ENCODE peak calls at places on chromosomes 3 and 15, in six cellular contexts. A, M, R, J, K and D are unnamed samples.

GRCh38 chr15:63374686-63375520 is 6.7 kb downstream of the CA12 start:
- DNase-seq in A (no peak), M (no peak), R (peak; percentile 63), J (peak; percentile 57), K (no peak), D (peak; percentile 83)

GRCh38 chr3:53554559-53555511 is 60.4 kb downstream of the CACNA1D start:
- DNase-seq in A (no peak), M (no peak), R (no peak), J (no peak), K (no peak), D (no peak)

GRCh38 chr3:141941093-141941492 is 64.7 kb downstream of the ATP1B3 start:
- DNase-seq in A (peak; percentile 40), M (peak; percentile 50), R (no peak), J (no peak), K (no peak), D (no peak)

GRCh38 chr3:72318504-72319201 is 529.6 kb downstream of the SHQ1 start:
- DNase-seq in A (no peak), M (no peak), R (no peak), J (no peak), K (peak; percentile 12), D (no peak)

GRCh38 chr3:195150194-195151118 is 120.5 kb downstream of the XXYLT1 start:
- DNase-seq in A (peak; percentile 93), M (peak; percentile 38), R (no peak), J (no peak), K (no peak), D (no peak)

GRCh38 chr15:37133619-37134018 is 33.3 kb upstream of the MEIS2 start:
- DNase-seq in A (no peak), M (no peak), R (peak; percentile 21), J (no peak), K (no peak), D (no peak)

GRCh38 chr3:186057594-186057993 is 51.3 kb downstream of the ETV5 start:
- DNase-seq in A (no peak), M (no peak), R (peak; percentile 6), J (no peak), K (no peak), D (no peak)

GRCh38 chr3:59994720-59995304 is 945.0 kb upstream of the CFAP20DC start:
- DNase-seq in A (no peak), M (no peak), R (no peak), J (no peak), K (no peak), D (no peak)

GRCh38 chr3:179324270-179324754 is 1.5 kb downstream of the ZNF639 start:
- DNase-seq in A (no peak), M (peak; percentile 30), R (no peak), J (no peak), K (no peak), D (no peak)

GRCh38 chr3:50930371-50931208 is 255.9 kb downstream of the DOCK3 start:
- DNase-seq in A (no peak), M (no peak), R (no peak), J (no peak), K (no peak), D (no peak)

GRCh38 chr15:80423215-80423614 is 19.0 kb downstream of the ARNT2 start:
- DNase-seq in A (no peak), M (no peak), R (no peak), J (no peak), K (no peak), D (no peak)

GRCh38 chr3:67109651-67110204 is 111.6 kb downstream of the KBTBD8 start:
- DNase-seq in A (peak; percentile 58), M (peak; percentile 2), R (peak; percentile 42), J (no peak), K (peak; percentile 46), D (no peak)

GRCh38 chr3:127017781-127018180 is 34.9 kb downstream of the PLXNA1 start:
- DNase-seq in A (no peak), M (no peak), R (no peak), J (no peak), K (no peak), D (no peak)

GRCh38 chr3:143066033-143066432 is 53.5 kb upstream of the CHST2 start:
- DNase-seq in A (no peak), M (no peak), R (no peak), J (no peak), K (no peak), D (no peak)

GRCh38 chr15:29122506-29122905 is 147.1 kb downstream of the NSMCE3 start:
- DNase-seq in A (no peak), M (no peak), R (no peak), J (no peak), K (no peak), D (no peak)

GRCh38 chr15:101118116-101118515 is 133.7 kb downstream of the CHSY1 start:
- DNase-seq in A (no peak), M (no peak), R (no peak), J (no peak), K (no peak), D (no peak)

GRCh38 chr3:59456852-59457485 is 407.1 kb upstream of the CFAP20DC start:
- DNase-seq in A (no peak), M (no peak), R (no peak), J (no peak), K (no peak), D (no peak)

GRCh38 chr3:142999881-143000280 is 1.5 kb upstream of the U2SURP start:
- DNase-seq in A (no peak), M (no peak), R (no peak), J (no peak), K (no peak), D (no peak)

GRCh38 chr3:169940486-169941181 is 26.0 kb upstream of the SEC62 start:
- DNase-seq in A (no peak), M (no peak), R (no peak), J (no peak), K (no peak), D (no peak)

GRCh38 chr3:69855436-69856162 is 116.3 kb downstream of the MITF start:
- DNase-seq in A (no peak), M (peak; percentile 41), R (peak; percentile 53), J (no peak), K (no peak), D (no peak)

GRCh38 chr3:6250167-6250566 is 610.7 kb upstream of the GRM7 start:
- DNase-seq in A (no peak), M (no peak), R (no peak), J (no peak), K (no peak), D (no peak)

GRCh38 chr3:46934067-46934466 is 42.5 kb downstream of the CCDC12 start:
- DNase-seq in A (peak; percentile 66), M (peak; percentile 41), R (no peak), J (no peak), K (no peak), D (no peak)

GRCh38 chr3:156787015-156787414 is 39.1 kb upstream of the LEKR1 start:
- DNase-seq in A (no peak), M (no peak), R (no peak), J (no peak), K (no peak), D (no peak)

GRCh38 chr3:161221881-161222600 is 930 bp downstream of the NMD3 start:
- DNase-seq in A (no peak), M (peak; percentile 37), R (peak; percentile 21), J (peak; percentile 24), K (no peak), D (no peak)

GRCh38 chr3:14411988-14412387 is 9.6 kb downstream of the SLC6A6 start:
- DNase-seq in A (no peak), M (no peak), R (peak; percentile 59), J (no peak), K (no peak), D (no peak)

GRCh38 chr3:14410106-14410500 is 7.7 kb downstream of the SLC6A6 start:
- DNase-seq in A (no peak), M (no peak), R (no peak), J (no peak), K (no peak), D (no peak)

GRCh38 chr3:14410501-14411165 is 8.2 kb downstream of the SLC6A6 start:
- DNase-seq in A (no peak), M (no peak), R (peak; percentile 98), J (no peak), K (peak; percentile 18), D (no peak)

GRCh38 chr3:14412831-14413380 is 10.5 kb downstream of the SLC6A6 start:
- DNase-seq in A (no peak), M (peak; percentile 69), R (no peak), J (no peak), K (no peak), D (no peak)

DNA sequence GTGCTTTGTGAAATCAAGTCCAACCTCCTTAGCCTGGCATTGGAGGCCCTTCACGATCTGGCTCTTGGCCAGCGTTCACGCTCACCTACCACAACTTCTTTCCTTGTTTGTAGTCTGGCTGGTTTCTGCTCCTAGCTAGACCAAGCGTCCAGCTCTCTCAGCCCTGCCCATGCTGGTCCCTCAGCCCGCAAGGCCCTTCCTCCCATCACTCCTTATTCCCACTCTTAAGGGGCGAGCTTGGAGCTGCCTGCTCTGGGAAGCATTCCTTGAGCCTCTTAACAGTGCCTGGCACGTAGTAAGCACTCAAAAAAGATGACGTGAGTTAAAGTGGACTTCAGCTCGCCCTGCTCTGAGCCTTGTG is 8.7 kb downstream of the SLC6A6 start:
- DNase-seq in A (no peak), M (no peak), R (peak; percentile 75), J (no peak), K (no peak), D (no peak)
- TF ChIP-seq EP300 in A (no peak), M (no peak), R (no peak), J (no peak), K (no peak), D (no peak)

DNA sequence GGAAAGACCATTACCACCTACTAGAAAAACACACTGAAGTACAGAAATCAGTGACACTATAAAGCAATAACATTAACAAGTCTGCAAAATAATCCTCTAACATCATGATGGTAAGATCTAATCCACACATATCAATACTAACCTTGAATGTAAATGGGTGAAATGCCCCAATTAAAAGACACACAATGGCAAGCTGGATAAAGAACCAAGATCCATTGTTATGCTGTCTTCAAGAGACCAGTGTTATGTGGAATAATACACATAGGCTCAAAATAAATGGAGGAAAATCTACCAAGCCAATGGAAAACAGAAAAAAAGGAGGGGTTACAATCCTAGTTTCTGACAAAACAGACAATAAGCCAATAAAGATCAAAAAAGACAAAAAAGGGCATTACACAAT is 13.5 kb downstream of the OR5K3 start:
- DNase-seq in A (no peak), M (no peak), R (no peak), J (no peak), K (no peak), D (no peak)
- H3K9me3 ChIP-seq in A (peaks cover 7% of the 10 kb centered on the region), M (no peaks in the 10 kb centered on the region), R (no peaks in the 10 kb centered on the region), J (peaks cover 76% of the 10 kb centered on the region), K (peaks cover 31% of the 10 kb centered on the region), D (peaks cover 19% of the 10 kb centered on the region)

GRCh38 chr15:47566610-47567009 is 150.7 kb upstream of the SEMA6D start:
- DNase-seq in A (no peak), M (no peak), R (no peak), J (no peak), K (no peak), D (no peak)
- TF ChIP-seq EP300 in A (no peak), M (no peak), R (no peak), J (no peak), K (no peak), D (no peak)

GRCh38 chr3:38124324-38125122 is 12.4 kb downstream of the ACAA1 start:
- DNase-seq in A (no peak), M (no peak), R (no peak), J (no peak), K (no peak), D (peak; percentile 63)
- H3K9me3 ChIP-seq in A (no peaks in the 10 kb centered on the region), M (no peaks in the 10 kb centered on the region), R (no peaks in the 10 kb centered on the region), J (no peaks in the 10 kb centered on the region), K (no peaks in the 10 kb centered on the region), D (no peaks in the 10 kb centered on the region)